ENCODE peak calls at places on chromosomes 1 and 21, in four cellular contexts. Q is skeletal muscle cell, S is GM20000, R is amniotic epithelial cell. H is an unnamed sample.

GRCh38 chr1:56517404-56518130 is 61.8 kb downstream of the PLPP3 start:
- DNase-seq in Q (no peak), S (no peak), R (peak), H (no peak)

GRCh38 chr1:156493154-156493631 is 7.4 kb downstream of the MEF2D start:
- DNase-seq in Q (no peak), S (no peak), R (no peak), H (no peak)

GRCh38 chr21:39616373-39616772 is 3.6 kb downstream of the B3GALT5 start:
- DNase-seq in Q (no peak), S (no peak), R (no peak), H (no peak)

GRCh38 chr1:31642366-31642765 is 2.3 kb downstream of the PEF1 start:
- DNase-seq in Q (no peak), S (no peak), R (no peak), H (no peak)

GRCh38 chr1:167713330-167714081 is 8.3 kb upstream of the MPZL1 start:
- DNase-seq in Q (no peak), S (no peak), R (peak), H (no peak)

GRCh38 chr1:15788624-15789301 is 18.7 kb downstream of the UQCRHL start:
- DNase-seq in Q (no peak), S (no peak), R (peak), H (no peak)

GRCh38 chr1:233796146-233796798 is 108.2 kb upstream of the SLC35F3 start:
- DNase-seq in Q (no peak), S (no peak), R (no peak), H (no peak)

GRCh38 chr1:201665036-201665435 is 126.1 kb downstream of the NAV1 start:
- DNase-seq in Q (no peak), S (no peak), R (no peak), H (no peak)

GRCh38 chr1:233326319-233326994 is 1.1 kb upstream of the MAP3K21 start:
- DNase-seq in Q (no peak), S (no peak), R (no peak), H (no peak)

GRCh38 chr1:23019851-23020625 is 770 bp downstream of the KDM1A start:
- DNase-seq in Q (no peak), S (peak), R (peak), H (no peak)

GRCh38 chr1:62208087-62208486 is 13.4 kb downstream of the L1TD1 start:
- DNase-seq in Q (no peak), S (no peak), R (no peak), H (no peak)

GRCh38 chr1:18480315-18481189 is at the start of gene KLHDC7A:
- DNase-seq in Q (no peak), S (no peak), R (no peak), H (no peak)

GRCh38 chr1:55078470-55078869 is 39.1 kb downstream of the PCSK9 start:
- DNase-seq in Q (no peak), S (no peak), R (no peak), H (no peak)

GRCh38 chr1:212655668-212656440 is 43.8 kb downstream of the BATF3 start:
- DNase-seq in Q (no peak), S (no peak), R (no peak), H (no peak)

GRCh38 chr1:180299486-180300246 is 69.6 kb downstream of the LHX4 start:
- DNase-seq in Q (no peak), S (no peak), R (no peak), H (no peak)

GRCh38 chr1:96722161-96722908 is 751 bp downstream of the PTBP2 start:
- DNase-seq in Q (no peak), S (no peak), R (peak), H (no peak)

GRCh38 chr1:226702318-226702956 is 36.6 kb downstream of the ITPKB start:
- DNase-seq in Q (peak), S (no peak), R (peak), H (peak)

GRCh38 chr21:34526618-34527290 is 14.7 kb upstream of the KCNE1 start:
- DNase-seq in Q (peak), S (peak), R (peak), H (peak)

GRCh38 chr1:12204140-12204539 is 25.7 kb upstream of the VPS13D start:
- DNase-seq in Q (no peak), S (peak), R (no peak), H (no peak)

GRCh38 chr1:89149229-89149628 is 23.3 kb upstream of the GBP2 start:
- DNase-seq in Q (no peak), S (no peak), R (peak), H (no peak)

GRCh38 chr1:176741181-176741580 is 278.2 kb downstream of the PAPPA2 start:
- DNase-seq in Q (no peak), S (no peak), R (no peak), H (no peak)

GRCh38 chr1:78095618-78096416 is 50.1 kb downstream of the GIPC2 start:
- DNase-seq in Q (peak), S (no peak), R (peak), H (peak)

GRCh38 chr1:27572019-27572678 is 31.8 kb downstream of the AHDC1 start:
- DNase-seq in Q (no peak), S (no peak), R (no peak), H (no peak)

GRCh38 chr21:17527240-17527639 is 14.4 kb downstream of the CXADR start:
- DNase-seq in Q (no peak), S (no peak), R (peak), H (no peak)

GRCh38 chr1:167658574-167659328 is 28.7 kb downstream of the RCSD1 start:
- DNase-seq in Q (no peak), S (no peak), R (peak), H (no peak)

GRCh38 chr1:27349784-27350672 is 8.2 kb downstream of the SYTL1 start:
- DNase-seq in Q (peak), S (no peak), R (peak), H (no peak)

GRCh38 chr21:35843911-35844667 is 216.2 kb downstream of the SETD4 start:
- DNase-seq in Q (no peak), S (no peak), R (no peak), H (no peak)

GRCh38 chr1:207304710-207305151 is 16.7 kb upstream of the CD55 start:
- DNase-seq in Q (no peak), S (no peak), R (peak), H (no peak)

GRCh38 chr1:58926177-58926576 is 142.3 kb upstream of the JUN start:
- DNase-seq in Q (no peak), S (no peak), R (no peak), H (no peak)

GRCh38 chr1:166972827-166973226 is 2.5 kb downstream of the ILDR2 start:
- DNase-seq in Q (no peak), S (no peak), R (no peak), H (no peak)

GRCh38 chr1:182897696-182898095 is 55.3 kb downstream of the SHCBP1L start:
- DNase-seq in Q (no peak), S (no peak), R (no peak), H (no peak)

GRCh38 chr1:198175418-198176170 is 18.8 kb downstream of the NEK7 start:
- DNase-seq in Q (no peak), S (peak), R (peak), H (no peak)

GRCh38 chr1:54380285-54380882 is 25.8 kb downstream of the SSBP3 start:
- DNase-seq in Q (no peak), S (no peak), R (no peak), H (no peak)

GRCh38 chr1:117657031-117657430 is 51.2 kb downstream of the TENT5C start:
- DNase-seq in Q (peak), S (no peak), R (peak), H (peak)

GRCh38 chr21:21373969-21374368 is 375.8 kb downstream of the NCAM2 start:
- DNase-seq in Q (no peak), S (no peak), R (no peak), H (no peak)

GRCh38 chr1:156383023-156383422 is 14.0 kb downstream of the RHBG start:
- DNase-seq in Q (no peak), S (peak), R (peak), H (no peak)

GRCh38 chr1:12601690-12602632 is 16.0 kb downstream of the DHRS3 start:
- DNase-seq in Q (peak), S (no peak), R (peak), H (peak)